ENCODE peak calls at places on chromosomes 5 and 9, in six cellular contexts. P, F, A, Q, O and R are unnamed samples. For H3K36me3, the result is how much of the 10 kb centered on the place peaks cover.

GRCh38 chr5:9207820-9208418 is 338.0 kb downstream of the SEMA5A start:
- DNase-seq in P (peak), F (no peak), A (peak), Q (no peak), O (no peak), R (no peak)

GRCh38 chr5:3310551-3311340 is 284.9 kb upstream of the IRX1 start:
- DNase-seq in P (peak), F (no peak), A (peak), Q (no peak), O (no peak), R (peak)

GRCh38 chr5:61328791-61329617 is 3.1 kb upstream of the ZSWIM6 start:
- DNase-seq in P (no peak), F (no peak), A (no peak), Q (no peak), O (no peak), R (no peak)

GRCh38 chr5:146027746-146028145 is 77.6 kb downstream of the PLAC8L1 start:
- DNase-seq in P (peak), F (no peak), A (peak), Q (no peak), O (no peak), R (no peak)

GRCh38 chr5:170631471-170632195 is 127.8 kb downstream of the KCNIP1 start:
- DNase-seq in P (no peak), F (peak), A (no peak), Q (no peak), O (no peak), R (no peak)

GRCh38 chr9:114735732-114736131 is 53.7 kb upstream of the TEX48 start:
- DNase-seq in P (peak), F (no peak), A (no peak), Q (no peak), O (no peak), R (no peak)

GRCh38 chr9:136205707-136205992 is 722 bp upstream of the LHX3 start:
- DNase-seq in P (no peak), F (no peak), A (no peak), Q (no peak), O (no peak), R (no peak)

GRCh38 chr9:107260437-107261081 is 22.5 kb upstream of the RAD23B start:
- DNase-seq in P (no peak), F (no peak), A (no peak), Q (no peak), O (no peak), R (no peak)

GRCh38 chr5:109318455-109319108 is 91.2 kb downstream of the PJA2 start:
- DNase-seq in P (no peak), F (no peak), A (no peak), Q (no peak), O (no peak), R (no peak)

GRCh38 chr5:158070855-158071254 is 211.9 kb upstream of the CLINT1 start:
- DNase-seq in P (no peak), F (no peak), A (no peak), Q (no peak), O (no peak), R (no peak)

GRCh38 chr5:150155258-150156032 is at the start of gene PDGFRB:
- DNase-seq in P (peak), F (peak), A (no peak), Q (peak), O (no peak), R (peak)

GRCh38 chr5:179601871-179602625 is 21.4 kb downstream of the HNRNPH1 start:
- DNase-seq in P (no peak), F (no peak), A (no peak), Q (no peak), O (no peak), R (no peak)

GRCh38 chr5:179603308-179603707 is 20.2 kb downstream of the HNRNPH1 start:
- DNase-seq in P (no peak), F (no peak), A (no peak), Q (no peak), O (no peak), R (no peak)

GRCh38 chr5:179599566-179599965 is 23.9 kb downstream of the HNRNPH1 start:
- DNase-seq in P (no peak), F (no peak), A (no peak), Q (no peak), O (no peak), R (no peak)

GRCh38 chr5:179599100-179599499 is 24.4 kb downstream of the HNRNPH1 start:
- DNase-seq in P (no peak), F (no peak), A (no peak), Q (no peak), O (no peak), R (no peak)

DNA sequence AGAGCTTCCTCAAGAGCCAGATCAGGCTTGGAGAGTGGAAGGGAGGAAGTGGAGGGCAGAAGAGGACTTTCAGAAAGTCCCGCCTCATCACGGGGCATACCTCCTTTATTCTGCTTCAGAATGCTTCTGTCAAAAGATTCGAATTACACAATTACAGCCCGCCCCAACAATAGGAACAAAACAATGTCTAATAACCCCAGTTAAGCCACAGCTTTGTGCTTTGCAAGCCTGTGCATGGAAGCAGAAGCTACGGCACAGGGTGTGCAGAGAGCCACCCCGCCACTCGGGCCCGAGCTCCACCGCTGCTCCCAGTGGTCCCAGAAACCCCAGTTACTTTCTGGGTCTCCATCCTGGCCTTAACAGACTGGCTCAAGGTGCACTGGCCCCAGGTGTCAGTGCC is 23.5 kb downstream of the HNRNPH1 start:
- DNase-seq in P (no peak), F (no peak), A (no peak), Q (no peak), O (no peak), R (no peak)
- H3K36me3 ChIP-seq in P (under half), F (half or more), A (under half), Q (half or more), O (under half), R (half or more)

DNA sequence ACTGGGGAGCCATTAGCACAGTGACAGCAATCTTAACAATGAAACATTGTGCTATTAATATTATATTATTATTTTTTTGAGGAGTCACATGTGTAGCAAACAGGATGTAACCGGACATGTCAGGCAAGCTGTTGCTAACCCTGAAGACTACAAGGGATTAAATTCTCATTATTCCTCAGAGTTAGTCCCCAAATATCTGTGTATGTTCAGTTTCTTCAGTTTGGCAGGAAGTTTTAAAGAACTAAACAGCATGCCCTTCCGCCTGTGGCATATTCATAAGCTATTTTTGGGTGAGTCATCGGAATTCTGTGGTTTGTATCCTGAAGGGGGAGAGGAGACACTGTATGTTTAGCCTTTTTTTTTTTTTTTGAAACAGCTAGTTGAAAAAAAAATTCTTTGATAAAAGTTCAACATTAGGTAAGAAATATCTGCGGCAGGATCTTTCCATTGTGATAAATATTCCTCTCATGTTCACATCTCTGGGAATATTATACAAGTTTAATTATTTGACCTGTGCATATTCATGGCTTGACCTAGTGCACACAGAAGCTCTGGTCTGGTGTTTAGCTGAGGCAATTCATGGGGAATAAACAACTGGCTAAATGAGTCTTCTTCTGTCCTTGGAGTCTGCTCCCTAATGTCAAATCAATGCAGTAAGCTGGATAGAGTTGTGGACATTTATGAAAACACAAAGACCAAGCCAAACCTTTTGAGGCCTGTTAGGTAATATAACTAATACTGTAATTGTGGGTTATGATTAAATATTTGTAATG is 202.7 kb upstream of the CDKN2B start:
- DNase-seq in P (peak), F (no peak), A (peak), Q (peak), O (no peak), R (peak)
- H3K27ac ChIP-seq in P (peak), F (no peak), A (peak), Q (peak), O (no peak), R (peak)

DNA sequence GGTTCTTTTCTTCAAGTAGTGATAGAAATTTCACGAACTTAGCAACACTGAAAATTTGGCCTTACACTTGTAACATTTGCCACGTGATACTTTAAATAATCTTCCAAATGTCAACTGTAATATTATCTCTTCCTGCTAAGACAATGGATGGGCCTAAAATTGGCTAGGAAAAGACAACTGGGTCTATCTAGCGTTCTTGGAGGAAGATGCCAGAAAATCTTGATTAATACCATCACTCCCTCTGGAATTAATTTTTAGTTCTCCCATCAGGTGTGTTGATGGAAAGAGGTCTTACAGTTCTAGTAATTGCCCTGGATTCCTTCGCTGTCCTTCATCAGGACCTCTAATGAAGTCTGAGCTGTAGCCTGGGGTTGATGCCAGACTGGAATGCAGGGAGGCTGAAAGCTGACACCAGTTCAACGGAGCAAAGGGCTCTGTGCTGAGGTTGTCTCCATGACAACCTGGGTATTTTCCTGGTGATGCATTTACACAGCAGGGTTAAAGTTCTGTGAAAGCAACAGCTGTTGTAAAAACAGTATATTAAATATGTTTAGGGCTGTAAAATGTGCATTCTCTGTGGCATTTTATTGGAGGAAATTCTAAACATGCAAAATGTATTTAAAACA is 92.3 kb downstream of the GAS1 start:
- DNase-seq in P (peak), F (no peak), A (peak), Q (peak), O (no peak), R (no peak)
- H3K4me3 ChIP-seq in P (no peak), F (no peak), A (no peak), Q (no peak), O (no peak), R (no peak)

DNA sequence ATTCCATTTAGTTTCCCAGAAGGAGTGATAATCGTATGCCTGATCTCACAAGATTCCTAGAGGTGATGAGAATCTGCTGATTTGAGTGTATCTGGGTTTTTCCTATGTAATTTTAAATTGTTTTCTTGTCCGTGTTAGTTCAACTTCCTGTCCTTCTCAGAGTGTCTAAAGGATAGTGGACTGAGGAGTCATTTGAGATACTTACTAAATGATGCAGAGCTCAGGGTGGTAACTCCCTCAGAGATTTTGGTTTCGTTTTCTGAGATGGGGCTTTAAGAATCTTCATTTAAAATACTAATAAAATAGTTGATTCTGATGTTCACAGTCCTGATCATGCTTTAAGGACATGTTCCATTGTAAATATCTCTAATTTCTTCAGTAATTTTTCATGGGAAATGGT is 30.3 kb downstream of the MELK start:
- DNase-seq in P (no peak), F (no peak), A (no peak), Q (peak), O (no peak), R (no peak)
- H3K36me3 ChIP-seq in P (under half), F (under half), A (under half), Q (under half), O (under half), R (half or more)

DNA sequence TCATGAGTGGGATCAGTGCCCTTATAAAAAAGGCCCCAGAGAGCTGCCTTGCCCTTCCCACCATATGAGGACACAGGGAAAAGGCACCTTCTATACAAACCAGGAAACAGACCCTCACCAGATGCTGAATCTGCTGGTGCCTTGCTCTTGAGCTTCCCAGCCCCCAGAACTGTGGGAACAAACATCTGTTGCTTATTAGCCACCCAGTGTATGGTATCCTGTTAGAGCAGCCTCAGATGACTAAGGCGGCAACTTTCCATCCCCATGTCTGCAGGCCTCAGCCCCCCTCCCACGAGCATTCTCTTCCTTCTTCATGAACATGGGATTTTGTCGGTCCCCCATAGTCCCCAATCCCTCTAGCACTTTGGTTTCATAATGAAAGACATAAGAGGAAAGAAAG is 202.5 kb upstream of the GAS1 start:
- DNase-seq in P (no peak), F (no peak), A (no peak), Q (peak), O (no peak), R (no peak)
- H3K27ac ChIP-seq in P (no peak), F (peak), A (no peak), Q (no peak), O (no peak), R (no peak)

DNA sequence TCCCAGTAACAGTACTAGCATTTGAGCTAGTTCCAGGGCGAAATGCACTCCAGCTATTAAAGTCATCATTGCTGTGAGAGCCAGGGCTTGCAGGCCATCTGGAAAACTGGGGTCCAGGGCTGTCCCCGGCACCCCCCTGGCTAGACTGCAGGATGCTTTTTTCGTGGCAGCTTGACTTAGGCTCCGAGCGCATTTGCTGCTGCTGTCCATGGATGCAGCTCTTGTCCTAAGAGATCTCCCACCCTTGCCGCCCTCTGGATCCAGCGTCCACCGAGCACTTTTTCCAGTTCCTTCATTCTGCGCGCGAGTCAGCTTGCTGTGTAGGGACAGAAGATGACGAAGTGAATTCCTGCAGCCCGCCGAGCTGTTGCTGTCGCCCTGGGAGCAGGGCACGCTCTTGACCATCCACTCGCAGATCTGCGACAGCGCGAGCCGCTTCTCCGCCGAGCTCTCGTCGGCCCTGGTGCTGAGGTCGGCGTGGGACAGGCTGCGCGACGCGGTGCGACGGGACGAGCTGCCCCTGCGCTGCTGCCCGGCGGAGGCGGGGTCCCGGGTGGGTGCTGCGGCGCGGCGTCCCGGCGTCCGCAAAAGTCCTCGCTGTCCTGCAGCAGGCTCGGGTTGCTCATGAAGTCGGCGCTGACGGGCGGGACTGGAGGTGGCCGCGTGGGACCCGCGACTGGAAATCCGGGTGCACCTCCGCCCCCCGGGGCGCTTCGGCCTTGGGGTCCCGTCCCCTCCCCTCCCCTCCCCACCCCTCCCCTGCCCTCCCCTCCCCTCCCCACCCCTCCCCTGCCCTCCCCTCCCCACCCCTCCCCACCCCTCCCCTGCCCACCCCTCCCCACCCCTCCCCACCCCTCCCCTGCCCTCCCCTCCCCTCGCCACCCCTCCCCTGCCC is 30.6 kb downstream of the OR2V1 start:
- DNase-seq in P (no peak), F (no peak), A (no peak), Q (no peak), O (no peak), R (peak)
- H3K4me3 ChIP-seq in P (no peak), F (no peak), A (no peak), Q (peak), O (no peak), R (no peak)

GRCh38 chr9:120447959-120448500 is 131.9 kb downstream of the CDK5RAP2 start:
- DNase-seq in P (no peak), F (no peak), A (no peak), Q (no peak), O (no peak), R (no peak)
- H3K36me3 ChIP-seq in P (under half), F (under half), A (under half), Q (under half), O (under half), R (under half)